ENCODE peak calls at places on chromosomes 5 and 9, in five cellular contexts. R, V, T, K and Y are unnamed samples. For H3K27me3, the result is how much of the 10 kb centered on the place peaks cover.

GRCh38 chr9:33524431-33524947 is 438 bp downstream of the ANKRD18B start:
- DNase-seq in R (no peak), T (no peak), K (peak), V (no peak), Y (peak)

GRCh38 chr5:135707302-135707701 is 127.2 kb upstream of the SLC25A48 start:
- DNase-seq in R (no peak), V (no peak), T (no peak), K (no peak), Y (no peak)

GRCh38 chr5:59037453-59038168 is 454.7 kb downstream of the RAB3C start:
- DNase-seq in V (no peak), K (no peak), T (no peak), R (no peak), Y (no peak)

GRCh38 chr5:159082491-159082890 is 17.2 kb downstream of the EBF1 start:
- DNase-seq in K (no peak), R (no peak), T (no peak), V (no peak), Y (no peak)

GRCh38 chr5:71483355-71483754 is 27.9 kb downstream of the BDP1 start:
- DNase-seq in R (no peak), V (no peak), T (peak), K (no peak), Y (peak)

GRCh38 chr5:116564322-116564721 is 10.3 kb downstream of the SEMA6A start:
- DNase-seq in R (no peak), T (no peak), V (no peak), K (no peak), Y (no peak)

GRCh38 chr5:142806769-142807377 is 36.7 kb downstream of the ARHGAP26 start:
- DNase-seq in R (no peak), T (no peak), V (no peak), K (peak), Y (no peak)

GRCh38 chr9:109894921-109895758 is 115.1 kb downstream of the PALM2AKAP2 start:
- DNase-seq in K (no peak), R (no peak), V (peak), T (peak), Y (no peak)

GRCh38 chr5:53671447-53671846 is 111.0 kb downstream of the NDUFS4 start:
- DNase-seq in R (no peak), K (no peak), T (no peak), V (no peak), Y (no peak)

GRCh38 chr5:124773291-124774001 is 27.0 kb upstream of the ZNF608 start:
- DNase-seq in V (no peak), T (no peak), K (no peak), R (no peak), Y (peak)

GRCh38 chr5:105506692-105507277 is 1944.2 kb upstream of the NUDT12 start:
- DNase-seq in V (no peak), K (peak), R (no peak), T (peak), Y (peak)

GRCh38 chr5:6083311-6083941 is 294.9 kb downstream of the MED10 start:
- DNase-seq in V (no peak), T (no peak), R (no peak), K (peak), Y (no peak)

GRCh38 chr5:132205385-132206125 is 22.1 kb downstream of the P4HA2 start:
- DNase-seq in T (peak), R (no peak), K (no peak), V (peak), Y (peak)

GRCh38 chr5:123874600-123875201 is 362.7 kb downstream of the CSNK1G3 start:
- DNase-seq in V (no peak), T (peak), K (peak), R (no peak), Y (peak)

GRCh38 chr5:76622973-76623596 is at the start of gene F2RL2:
- DNase-seq in V (peak), R (no peak), K (peak), T (peak), Y (peak)

GRCh38 chr5:68762201-68762600 is 331.6 kb upstream of the SLC30A5 start:
- DNase-seq in V (no peak), R (no peak), T (no peak), K (no peak), Y (no peak)

GRCh38 chr5:102762828-102763227 is 7.7 kb downstream of the PAM start:
- DNase-seq in V (no peak), T (no peak), R (no peak), K (no peak), Y (no peak)

GRCh38 chr9:101629624-101630023 is 34.9 kb upstream of the PPP3R2 start:
- DNase-seq in K (no peak), T (no peak), R (no peak), V (no peak), Y (no peak)

GRCh38 chr5:151048526-151048925 is 28.1 kb downstream of the GPX3 start:
- DNase-seq in V (peak), K (no peak), R (no peak), T (no peak), Y (no peak)

GRCh38 chr9:91089405-91090131 is 272.1 kb downstream of the AUH start:
- DNase-seq in V (no peak), K (peak), R (no peak), T (peak), Y (peak)

GRCh38 chr9:94860678-94861588 is 134.4 kb downstream of the AOPEP start:
- DNase-seq in V (no peak), R (peak), K (no peak), T (peak), Y (no peak)

GRCh38 chr5:143153332-143154119 is 250.0 kb downstream of the NR3C1 start:
- DNase-seq in T (peak), K (no peak), R (no peak), V (peak), Y (peak)

GRCh38 chr5:1321576-1321975 is 23.3 kb downstream of the CLPTM1L start:
- DNase-seq in K (no peak), T (no peak), V (no peak), R (no peak), Y (no peak)

GRCh38 chr5:141100243-141100805 is at the start of gene PCDHB3:
- DNase-seq in V (peak), K (no peak), R (peak), T (peak), Y (peak)

GRCh38 chr9:20447291-20447690 is 175.0 kb downstream of the MLLT3 start:
- DNase-seq in R (no peak), K (peak), V (no peak), T (no peak), Y (no peak)

GRCh38 chr5:170235881-170236864 is 3.4 kb downstream of the C5orf58 start:
- DNase-seq in V (no peak), R (no peak), K (peak), T (no peak), Y (no peak)
- H3K27me3 ChIP-seq in V (under half), R (under half), K (under half), T (under half), Y (under half)

GRCh38 chr9:2623046-2623865 is 1.7 kb downstream of the VLDLR start:
- DNase-seq in R (peak), T (peak), V (peak), K (peak), Y (peak)

GRCh38 chr9:2625427-2625826 is 3.8 kb downstream of the VLDLR start:
- DNase-seq in R (no peak), K (no peak), T (no peak), V (no peak), Y (no peak)

GRCh38 chr9:2621678-2622360 is at the start of gene VLDLR:
- DNase-seq in T (peak), R (peak), V (peak), K (no peak), Y (peak)

GRCh38 chr9:2622361-2623045 is 916 bp downstream of the VLDLR start:
- DNase-seq in R (peak), V (peak), K (peak), T (peak), Y (peak)

DNA sequence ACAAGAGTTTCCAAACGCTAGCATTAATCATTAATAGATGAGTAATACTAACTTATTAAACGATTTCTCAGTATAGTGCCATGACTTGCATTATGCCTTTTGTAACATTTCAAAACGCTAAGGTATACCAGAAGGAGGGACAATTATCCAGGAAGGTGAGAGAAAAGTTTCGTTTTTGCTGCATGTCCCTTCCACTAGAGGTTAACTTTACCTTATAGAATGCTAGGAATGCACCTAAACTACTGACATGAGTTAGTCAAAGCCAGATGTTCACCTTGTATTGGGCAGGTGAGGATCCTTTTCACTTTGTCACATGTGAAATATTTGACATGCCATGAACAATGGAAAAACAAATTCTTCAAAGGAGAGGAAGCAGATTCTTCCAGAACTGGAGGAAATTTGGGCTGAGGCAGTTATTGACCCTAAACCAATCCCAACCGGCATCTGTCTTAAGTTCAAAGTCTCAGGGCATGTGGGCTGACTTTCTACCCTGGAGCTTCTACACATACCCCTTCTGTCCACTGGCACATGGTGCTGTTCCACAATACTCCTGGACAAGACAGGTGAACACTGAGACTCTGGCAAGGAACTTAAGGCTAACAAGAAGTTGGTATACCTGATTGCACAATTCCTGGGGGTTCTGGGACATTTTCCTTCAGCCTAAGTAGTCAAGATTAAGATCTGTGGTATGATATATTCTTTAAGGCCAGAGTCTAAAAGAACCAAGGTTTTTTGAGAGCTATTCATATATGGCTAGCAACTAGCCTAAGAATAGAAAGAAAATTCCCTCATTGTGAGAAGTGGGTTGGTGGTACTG is 2.5 kb downstream of the VLDLR start:
- DNase-seq in V (no peak), R (no peak), T (no peak), K (no peak), Y (no peak)
- H3K27me3 ChIP-seq in V (under half), R (under half), T (under half), K (under half), Y (half or more)

GRCh38 chr9:83570359-83570758 is 32.2 kb upstream of the FRMD3 start:
- DNase-seq in K (no peak), R (no peak), T (no peak), V (no peak), Y (no peak)

GRCh38 chr9:83572524-83572923 is 34.3 kb upstream of the FRMD3 start:
- DNase-seq in T (no peak), R (no peak), V (no peak), K (no peak), Y (no peak)

GRCh38 chr9:83569326-83569725 is 31.1 kb upstream of the FRMD3 start:
- DNase-seq in K (no peak), V (no peak), R (no peak), T (no peak), Y (no peak)

DNA sequence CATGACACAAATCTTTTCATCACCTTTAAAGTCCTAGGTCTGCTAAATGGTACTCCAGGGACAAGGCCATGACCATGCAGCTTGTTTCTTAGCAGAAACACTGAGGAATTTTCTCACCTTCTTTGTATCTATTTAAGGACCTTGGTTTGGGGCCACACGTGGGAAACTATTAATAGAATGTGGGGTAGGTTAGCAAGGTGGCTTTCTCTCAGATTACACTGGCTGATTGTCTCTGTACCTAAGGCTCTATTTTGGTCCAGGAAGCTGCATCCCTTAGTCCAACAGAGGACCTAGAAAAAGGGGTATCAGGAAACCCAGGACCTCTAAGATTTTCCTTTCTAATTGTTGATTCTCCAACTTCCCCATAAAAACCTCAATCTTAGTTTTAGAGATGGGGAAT is 36.3 kb upstream of the FRMD3 start:
- DNase-seq in T (no peak), K (no peak), R (no peak), V (no peak), Y (no peak)
- H3K27me3 ChIP-seq in T (under half), K (under half), R (under half), V (under half), Y (under half)

GRCh38 chr9:136202449-136203405 is 2.2 kb downstream of the LHX3 start:
- DNase-seq in K (no peak), T (no peak), V (no peak), R (no peak), Y (no peak)
- H3K27me3 ChIP-seq in K (half or more), T (half or more), V (half or more), R (under half), Y (half or more)

GRCh38 chr9:127388037-127388855 is 8.7 kb upstream of the SLC2A8 start:
- DNase-seq in K (no peak), V (peak), T (peak), R (peak), Y (no peak)

GRCh38 chr9:127388856-127389238 is 8.1 kb upstream of the SLC2A8 start:
- DNase-seq in R (no peak), T (no peak), V (no peak), K (no peak), Y (no peak)

GRCh38 chr9:127389391-127390242 is 7.4 kb upstream of the SLC2A8 start:
- DNase-seq in T (no peak), K (no peak), V (no peak), R (no peak), Y (no peak)

GRCh38 chr9:127390563-127390962 is 6.4 kb upstream of the SLC2A8 start:
- DNase-seq in T (no peak), K (no peak), V (no peak), R (no peak), Y (no peak)

GRCh38 chr9:127390243-127390535 is 6.8 kb upstream of the SLC2A8 start:
- DNase-seq in V (no peak), T (no peak), R (no peak), K (no peak), Y (no peak)
- H3K27me3 ChIP-seq in V (under half), T (under half), R (half or more), K (under half), Y (under half)

GRCh38 chr9:114936566-114936965 is 6.2 kb upstream of the TNFSF8 start:
- DNase-seq in T (no peak), K (no peak), R (no peak), V (no peak), Y (no peak)

GRCh38 chr9:114930063-114930812 is at the start of gene TNFSF8:
- DNase-seq in R (peak), K (no peak), T (no peak), V (peak), Y (no peak)

GRCh38 chr9:114931407-114931806 is 1.0 kb upstream of the TNFSF8 start:
- DNase-seq in K (no peak), V (no peak), R (no peak), T (no peak), Y (no peak)

GRCh38 chr9:114929166-114929565 is 1.2 kb downstream of the TNFSF8 start:
- DNase-seq in R (peak), T (no peak), K (no peak), V (no peak), Y (no peak)

DNA sequence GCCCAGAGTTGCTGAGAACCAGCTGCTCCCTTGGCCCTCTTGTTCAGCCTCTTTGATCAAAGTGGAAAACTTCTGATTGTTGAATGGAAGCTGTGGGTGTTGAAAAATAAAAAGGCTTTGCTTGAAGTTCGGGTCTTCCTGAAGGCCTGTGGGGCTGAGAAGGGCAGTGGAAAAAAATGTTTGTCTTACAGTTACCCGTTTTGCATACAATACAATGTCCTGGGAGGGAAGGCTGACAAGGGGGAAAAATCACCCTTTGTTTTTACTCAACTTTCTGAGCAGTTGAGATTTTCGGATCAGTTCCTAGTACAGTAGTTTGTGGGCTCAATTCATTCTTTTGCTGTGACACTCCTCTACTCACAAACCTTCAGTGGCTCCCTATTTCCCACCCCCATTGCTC is 2.1 kb upstream of the TNFSF8 start:
- DNase-seq in K (no peak), T (no peak), R (no peak), V (no peak), Y (no peak)
- H3K27me3 ChIP-seq in K (half or more), T (half or more), R (under half), V (under half), Y (under half)

GRCh38 chr9:116383133-116383532 is 229.5 kb downstream of the PAPPA start:
- DNase-seq in K (no peak), V (no peak), R (no peak), T (no peak), Y (no peak)
- H3K27me3 ChIP-seq in K (under half), V (under half), R (under half), T (under half), Y (under half)

DNA sequence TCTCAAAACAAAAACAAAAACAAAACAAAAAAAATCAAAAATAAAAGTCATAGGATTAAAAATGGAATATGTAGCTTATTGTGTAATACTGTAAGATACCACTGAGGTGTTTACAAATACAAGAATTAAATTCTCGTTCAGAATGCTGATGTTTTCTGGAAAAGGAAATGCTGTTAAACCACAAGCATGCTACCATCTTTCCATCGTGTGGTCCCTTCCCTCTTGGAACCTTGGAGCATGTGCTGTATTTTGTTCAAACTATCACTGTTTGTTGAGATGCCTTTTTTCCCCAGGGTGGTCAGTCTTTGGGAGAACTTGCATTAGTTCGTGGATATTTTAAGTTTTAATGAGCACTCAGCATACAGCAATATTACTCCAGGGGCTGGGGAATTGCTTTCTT is 39.7 kb downstream of the SUB1 start:
- DNase-seq in T (no peak), K (no peak), R (no peak), V (no peak), Y (no peak)
- H3K27me3 ChIP-seq in T (under half), K (under half), R (under half), V (under half), Y (under half)

DNA sequence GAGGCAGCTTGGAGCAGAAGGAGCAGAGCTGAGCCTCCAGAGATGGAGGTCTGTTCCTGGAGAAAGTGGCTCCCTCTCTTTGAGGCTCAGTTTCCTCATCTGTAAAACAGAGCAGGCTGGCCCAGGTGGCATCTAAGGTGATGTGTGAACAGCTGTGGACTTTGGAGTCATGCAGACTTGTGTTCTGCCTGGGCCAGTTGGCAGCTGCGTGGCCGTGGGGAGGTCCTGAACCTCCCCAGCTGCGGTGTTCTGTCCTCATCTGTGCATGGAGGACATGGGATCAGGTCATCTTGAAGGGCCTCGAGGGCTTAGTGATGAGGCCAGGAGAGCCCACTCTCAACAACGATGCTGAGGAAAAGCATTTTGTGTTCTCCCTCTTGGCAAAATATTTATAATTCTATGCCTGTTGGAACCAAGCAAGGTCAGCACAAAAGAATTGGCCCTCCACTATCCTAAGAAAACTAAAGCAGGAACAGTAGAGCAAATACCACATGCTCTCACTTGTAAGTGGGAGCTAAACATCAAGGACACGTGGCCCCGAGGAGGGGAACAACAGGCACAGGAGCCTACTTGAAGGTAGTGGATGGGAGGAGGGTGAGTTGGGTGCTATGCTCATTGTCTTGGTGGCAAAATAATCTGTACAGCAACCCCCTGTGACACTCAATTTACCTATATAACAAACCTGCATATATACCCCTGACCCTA is 63.2 kb upstream of the COL15A1 start:
- DNase-seq in V (no peak), R (no peak), K (no peak), T (no peak), Y (no peak)
- H3K27me3 ChIP-seq in V (under half), R (under half), K (under half), T (under half), Y (under half)